ENCODE peak calls at places on chromosomes 7 and 10, in four cellular contexts. One of them, this sample, is unnamed.

GRCh38 chr7:154620307-154620706 is 382.6 kb downstream of the PAXIP1 start:
- DNase-seq in ACHN: no peak
- DNase-seq in fibroblast of lung: no peak
- DNase-seq in H7: no peak
- DNase-seq in this sample: no peak

GRCh38 chr7:120837599-120837998 is 20.3 kb downstream of the TSPAN12 start:
- DNase-seq in H7: no peak
- DNase-seq in fibroblast of lung: no peak
- DNase-seq in ACHN: no peak
- DNase-seq in this sample: no peak

GRCh38 chr7:9718071-9718470 is 1255.6 kb upstream of the PHF14 start:
- DNase-seq in ACHN: no peak
- DNase-seq in H7: no peak
- DNase-seq in fibroblast of lung: peak
- DNase-seq in this sample: no peak

GRCh38 chr7:4769753-4770152 is 5.7 kb upstream of the AP5Z1 start:
- DNase-seq in ACHN: no peak
- DNase-seq in H7: no peak
- DNase-seq in fibroblast of lung: peak
- DNase-seq in this sample: no peak

GRCh38 chr10:95221124-95221523 is 27.1 kb downstream of the ACSM6 start:
- DNase-seq in fibroblast of lung: peak
- DNase-seq in H7: no peak
- DNase-seq in ACHN: peak
- DNase-seq in this sample: peak

GRCh38 chr7:112833082-112833481 is 42.9 kb upstream of the TMEM168 start:
- DNase-seq in H7: no peak
- DNase-seq in fibroblast of lung: no peak
- DNase-seq in ACHN: no peak
- DNase-seq in this sample: no peak

GRCh38 chr7:123865517-123866117 is 20.6 kb downstream of the HYAL4 start:
- DNase-seq in fibroblast of lung: peak
- DNase-seq in H7: peak
- DNase-seq in ACHN: peak
- DNase-seq in this sample: peak

GRCh38 chr7:29207023-29207422 is 12.4 kb downstream of the CHN2 start:
- DNase-seq in fibroblast of lung: no peak
- DNase-seq in H7: no peak
- DNase-seq in ACHN: no peak
- DNase-seq in this sample: no peak

GRCh38 chr7:95006010-95006409 is 98.6 kb downstream of the PPP1R9A start:
- DNase-seq in ACHN: no peak
- DNase-seq in H7: no peak
- DNase-seq in fibroblast of lung: no peak
- DNase-seq in this sample: no peak

GRCh38 chr7:50449881-50450690 is at the start of gene FIGNL1:
- DNase-seq in ACHN: peak
- DNase-seq in H7: peak
- DNase-seq in fibroblast of lung: peak
- DNase-seq in this sample: peak

GRCh38 chr7:88396295-88396947 is 89.7 kb upstream of the STEAP4 start:
- DNase-seq in H7: no peak
- DNase-seq in ACHN: no peak
- DNase-seq in fibroblast of lung: no peak
- DNase-seq in this sample: no peak

GRCh38 chr10:71846816-71847215 is 4.2 kb downstream of the PSAP start:
- DNase-seq in H7: no peak
- DNase-seq in ACHN: no peak
- DNase-seq in fibroblast of lung: no peak
- DNase-seq in this sample: no peak

GRCh38 chr10:110269641-110270318 is 34.9 kb downstream of the SMNDC1 start:
- DNase-seq in H7: no peak
- DNase-seq in fibroblast of lung: peak
- DNase-seq in ACHN: peak
- DNase-seq in this sample: no peak

GRCh38 chr10:49367600-49367999 is 28.3 kb downstream of the DRGX start:
- DNase-seq in fibroblast of lung: no peak
- DNase-seq in H7: peak
- DNase-seq in ACHN: no peak
- DNase-seq in this sample: no peak

GRCh38 chr10:96422525-96422924 is 63.7 kb upstream of the OPALIN start:
- DNase-seq in ACHN: no peak
- DNase-seq in H7: no peak
- DNase-seq in fibroblast of lung: no peak
- DNase-seq in this sample: no peak

GRCh38 chr10:60572511-60573194 is 183.0 kb upstream of the ANK3 start:
- DNase-seq in fibroblast of lung: peak
- DNase-seq in H7: peak
- DNase-seq in ACHN: peak
- DNase-seq in this sample: peak

GRCh38 chr10:118017850-118018249 is 28.9 kb downstream of the RAB11FIP2 start:
- DNase-seq in fibroblast of lung: no peak
- DNase-seq in H7: peak
- DNase-seq in ACHN: no peak
- DNase-seq in this sample: no peak

GRCh38 chr10:119235381-119235780 is 28.0 kb downstream of the GRK5 start:
- DNase-seq in H7: no peak
- DNase-seq in fibroblast of lung: peak
- DNase-seq in ACHN: no peak
- DNase-seq in this sample: no peak

GRCh38 chr7:84790873-84791272 is 396.0 kb downstream of the SEMA3D start:
- DNase-seq in H7: no peak
- DNase-seq in fibroblast of lung: peak
- DNase-seq in ACHN: no peak
- DNase-seq in this sample: no peak

GRCh38 chr7:129401968-129402860 is 32.0 kb upstream of the STRIP2 start:
- DNase-seq in fibroblast of lung: no peak
- DNase-seq in ACHN: peak
- DNase-seq in H7: peak
- DNase-seq in this sample: no peak

GRCh38 chr10:6314620-6315205 is 112.0 kb downstream of the PFKFB3 start:
- DNase-seq in H7: no peak
- DNase-seq in fibroblast of lung: no peak
- DNase-seq in ACHN: no peak
- DNase-seq in this sample: peak

GRCh38 chr10:74022941-74023629 is 25.2 kb downstream of the VCL start:
- DNase-seq in fibroblast of lung: no peak
- DNase-seq in ACHN: no peak
- DNase-seq in H7: no peak
- DNase-seq in this sample: no peak

GRCh38 chr7:129949292-129950133 is 3.2 kb downstream of the UBE2H start:
- DNase-seq in fibroblast of lung: peak
- DNase-seq in ACHN: peak
- DNase-seq in H7: peak
- DNase-seq in this sample: peak

GRCh38 chr10:17816208-17816607 is 7.1 kb downstream of the MRC1 start:
- DNase-seq in fibroblast of lung: no peak
- DNase-seq in ACHN: no peak
- DNase-seq in H7: no peak
- DNase-seq in this sample: no peak

GRCh38 chr10:13660545-13660920 is 73.8 kb downstream of the PRPF18 start:
- DNase-seq in H7: no peak
- DNase-seq in fibroblast of lung: peak
- DNase-seq in ACHN: no peak
- DNase-seq in this sample: no peak

GRCh38 chr10:48632166-48632565 is 27.3 kb upstream of the ARHGAP22 start:
- DNase-seq in ACHN: no peak
- DNase-seq in fibroblast of lung: no peak
- DNase-seq in H7: no peak
- DNase-seq in this sample: no peak

GRCh38 chr10:99906470-99906869 is 103.3 kb downstream of the DNMBP start:
- DNase-seq in ACHN: peak
- DNase-seq in fibroblast of lung: peak
- DNase-seq in H7: no peak
- DNase-seq in this sample: peak

GRCh38 chr7:158016171-158017087 is 571.2 kb downstream of the PTPRN2 start:
- DNase-seq in ACHN: no peak
- DNase-seq in fibroblast of lung: peak
- DNase-seq in H7: no peak
- DNase-seq in this sample: no peak

GRCh38 chr10:71978476-71978875 is 14.3 kb downstream of the CHST3 start:
- DNase-seq in H7: peak
- DNase-seq in ACHN: no peak
- DNase-seq in fibroblast of lung: no peak
- DNase-seq in this sample: no peak

GRCh38 chr7:27210441-27211083 is 10.7 kb upstream of the HOXA13 start:
- DNase-seq in H7: peak
- DNase-seq in ACHN: peak
- DNase-seq in fibroblast of lung: peak
- DNase-seq in this sample: peak

GRCh38 chr10:101261702-101262101 is 32.4 kb upstream of the LBX1 start:
- DNase-seq in H7: peak
- DNase-seq in fibroblast of lung: no peak
- DNase-seq in ACHN: no peak
- DNase-seq in this sample: no peak

GRCh38 chr7:45670717-45671116 is 96.5 kb downstream of the ADCY1 start:
- DNase-seq in fibroblast of lung: no peak
- DNase-seq in ACHN: no peak
- DNase-seq in H7: no peak
- DNase-seq in this sample: no peak

GRCh38 chr7:100983451-100984187 is 14.3 kb downstream of the MUC12 start:
- DNase-seq in fibroblast of lung: peak
- DNase-seq in ACHN: peak
- DNase-seq in H7: no peak
- DNase-seq in this sample: peak

GRCh38 chr10:126198681-126199080 is 189.6 kb downstream of the ADAM12 start:
- DNase-seq in H7: no peak
- DNase-seq in fibroblast of lung: peak
- DNase-seq in ACHN: no peak
- DNase-seq in this sample: no peak

GRCh38 chr10:22978287-22978686 is 50.4 kb downstream of the ARMC3 start:
- DNase-seq in fibroblast of lung: peak
- DNase-seq in ACHN: no peak
- DNase-seq in H7: no peak
- DNase-seq in this sample: no peak

This sample was measured in kidney glomerular epithelial cell.